ENCODE peak calls at places on chromosomes 4 and X, in five cellular contexts. One of them, this sample, is unnamed. For H4K20me1, the result is how much of the 10 kb centered on the place peaks cover.

GRCh38 chr4:125679989-125680388 is 365.2 kb downstream of the FAT4 start:
- DNase-seq in fibroblast of lung: no peak
- DNase-seq in IMR-90: no peak
- DNase-seq in Karpas-422: no peak
- DNase-seq in H9: no peak
- DNase-seq in this sample: no peak

GRCh38 chr4:180059216-180059881 is 2183.9 kb upstream of the TENM3 start:
- DNase-seq in fibroblast of lung: peak
- DNase-seq in IMR-90: no peak
- DNase-seq in Karpas-422: no peak
- DNase-seq in H9: peak
- DNase-seq in this sample: no peak

GRCh38 chrX:120358687-120359086 is 3.2 kb upstream of the ATP1B4 start:
- DNase-seq in fibroblast of lung: no peak
- DNase-seq in IMR-90: no peak
- DNase-seq in Karpas-422: no peak
- DNase-seq in H9: no peak
- DNase-seq in this sample: no peak

GRCh38 chrX:3518870-3519269 is 172.4 kb upstream of the MXRA5 start:
- DNase-seq in fibroblast of lung: peak
- DNase-seq in IMR-90: peak
- DNase-seq in Karpas-422: no peak
- DNase-seq in H9: peak
- DNase-seq in this sample: no peak

GRCh38 chr4:96736352-96736889 is 896.5 kb downstream of the PDHA2 start:
- DNase-seq in fibroblast of lung: peak
- DNase-seq in IMR-90: no peak
- DNase-seq in Karpas-422: no peak
- DNase-seq in H9: peak
- DNase-seq in this sample: peak

GRCh38 chr4:20675786-20676185 is 24.5 kb upstream of the PACRGL start:
- DNase-seq in fibroblast of lung: no peak
- DNase-seq in IMR-90: no peak
- DNase-seq in Karpas-422: no peak
- DNase-seq in H9: no peak
- DNase-seq in this sample: no peak

GRCh38 chr4:168558587-168558986 is 61.7 kb downstream of the PALLD start:
- DNase-seq in fibroblast of lung: no peak
- DNase-seq in IMR-90: peak
- DNase-seq in Karpas-422: no peak
- DNase-seq in H9: no peak
- DNase-seq in this sample: peak

GRCh38 chr4:39410415-39410814 is 3.7 kb downstream of the KLB start:
- DNase-seq in fibroblast of lung: peak
- DNase-seq in IMR-90: no peak
- DNase-seq in Karpas-422: peak
- DNase-seq in H9: no peak
- DNase-seq in this sample: peak

GRCh38 chrX:70322784-70323183 is 32.9 kb downstream of the KIF4A start:
- DNase-seq in fibroblast of lung: no peak
- DNase-seq in IMR-90: no peak
- DNase-seq in Karpas-422: no peak
- DNase-seq in H9: no peak
- DNase-seq in this sample: peak

GRCh38 chrX:107450823-107451509 is 1.5 kb downstream of the FRMPD3 start:
- DNase-seq in fibroblast of lung: no peak
- DNase-seq in IMR-90: no peak
- DNase-seq in Karpas-422: peak
- DNase-seq in H9: peak
- DNase-seq in this sample: no peak

GRCh38 chrX:41781500-41781899 is 57.5 kb downstream of the GPR82 start:
- DNase-seq in fibroblast of lung: peak
- DNase-seq in IMR-90: peak
- DNase-seq in Karpas-422: peak
- DNase-seq in H9: no peak
- DNase-seq in this sample: peak

GRCh38 chrX:149521438-149521837 is 16.3 kb upstream of the IDS start:
- DNase-seq in fibroblast of lung: no peak
- DNase-seq in IMR-90: no peak
- DNase-seq in Karpas-422: no peak
- DNase-seq in H9: no peak
- DNase-seq in this sample: no peak

GRCh38 chr4:51909236-51909703 is 66.3 kb downstream of the DCUN1D4 start:
- DNase-seq in fibroblast of lung: no peak
- DNase-seq in IMR-90: no peak
- DNase-seq in Karpas-422: no peak
- DNase-seq in H9: no peak
- DNase-seq in this sample: no peak

DNA sequence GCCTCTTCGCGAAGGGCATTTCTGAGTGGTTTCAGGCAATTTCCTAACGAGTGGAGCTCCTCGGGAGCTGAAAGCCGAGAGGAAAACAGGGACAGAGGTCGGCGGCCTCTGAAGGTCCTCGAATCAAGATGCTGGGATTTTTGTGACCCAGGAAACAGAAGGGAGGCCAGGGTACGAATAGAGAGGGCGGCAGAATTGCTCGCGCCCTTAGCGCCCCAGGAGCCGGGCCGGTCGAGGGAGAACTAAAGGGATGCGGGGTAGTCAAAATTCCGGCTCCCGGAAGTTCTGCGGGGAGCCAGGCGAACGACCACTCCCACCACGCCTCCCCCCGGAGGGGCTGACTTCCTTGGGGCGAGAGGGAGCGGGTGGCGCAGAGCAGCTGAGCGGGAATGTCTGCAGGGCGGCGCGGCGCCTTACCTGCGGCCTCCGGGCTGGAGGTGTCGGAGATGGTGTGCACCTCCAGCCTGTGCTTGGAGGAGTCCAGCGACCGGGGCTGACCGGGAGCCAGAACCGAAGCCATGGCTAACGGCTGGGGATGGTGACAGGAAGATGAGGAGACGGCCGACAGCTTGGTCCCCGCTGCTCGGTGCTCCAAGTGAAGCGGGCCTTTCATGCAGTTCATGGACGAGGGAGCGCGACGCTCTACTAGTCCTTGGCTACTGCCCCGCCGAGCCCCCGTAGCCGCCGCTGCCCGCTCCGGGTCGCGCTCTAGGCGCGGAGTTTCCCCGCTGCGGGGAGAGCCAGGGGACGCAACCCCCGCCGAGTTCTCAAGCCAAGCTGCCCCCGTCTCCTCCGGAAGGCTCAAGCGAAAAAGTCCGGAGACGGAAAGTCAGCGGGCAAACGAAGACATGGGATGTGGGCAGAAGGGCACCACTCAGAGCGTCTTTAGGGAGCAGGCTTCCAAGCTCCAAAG is 782 bp downstream of the PITX2 start:
- DNase-seq in fibroblast of lung: no peak
- DNase-seq in IMR-90: no peak
- DNase-seq in Karpas-422: no peak
- DNase-seq in H9: peak
- DNase-seq in this sample: no peak
- H4K20me1 ChIP-seq in fibroblast of lung: under half
- H4K20me1 ChIP-seq in IMR-90: under half
- H4K20me1 ChIP-seq in Karpas-422: under half
- H4K20me1 ChIP-seq in H9: under half
- H4K20me1 ChIP-seq in this sample: under half

DNA sequence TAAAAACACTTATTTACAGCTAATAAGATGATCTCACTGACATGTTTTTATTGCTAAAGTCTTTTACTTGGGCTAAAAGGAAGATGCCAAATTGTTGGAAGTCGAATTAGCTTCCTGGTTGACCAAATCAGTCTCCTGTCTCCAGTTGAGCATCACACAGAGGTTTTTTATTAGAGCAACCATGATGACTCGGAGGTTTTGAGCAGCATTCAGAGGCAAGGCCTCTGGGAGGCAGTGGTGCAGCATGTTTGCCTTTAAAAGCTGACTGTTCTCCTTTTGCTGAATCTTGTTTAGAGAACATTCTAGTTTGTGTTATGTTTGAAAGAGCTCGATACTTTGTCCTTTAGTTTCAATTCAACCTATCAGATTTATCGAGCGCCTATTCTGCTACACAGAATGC is 2.1 kb downstream of the UCHL1 start:
- DNase-seq in fibroblast of lung: peak
- DNase-seq in IMR-90: peak
- DNase-seq in Karpas-422: peak
- DNase-seq in H9: peak
- DNase-seq in this sample: peak
- H4K20me1 ChIP-seq in fibroblast of lung: under half
- H4K20me1 ChIP-seq in IMR-90: under half
- H4K20me1 ChIP-seq in Karpas-422: under half
- H4K20me1 ChIP-seq in H9: under half
- H4K20me1 ChIP-seq in this sample: under half

GRCh38 chr4:2251073-2251794 is 9.3 kb upstream of the HAUS3 start:
- DNase-seq in fibroblast of lung: no peak
- DNase-seq in IMR-90: no peak
- DNase-seq in Karpas-422: no peak
- DNase-seq in H9: no peak
- DNase-seq in this sample: no peak

GRCh38 chr4:2251795-2252529 is 9.9 kb downstream of the MXD4 start:
- DNase-seq in fibroblast of lung: no peak
- DNase-seq in IMR-90: no peak
- DNase-seq in Karpas-422: no peak
- DNase-seq in H9: no peak
- DNase-seq in this sample: no peak

GRCh38 chr4:2253160-2254084 is 8.5 kb downstream of the MXD4 start:
- DNase-seq in fibroblast of lung: no peak
- DNase-seq in IMR-90: no peak
- DNase-seq in Karpas-422: no peak
- DNase-seq in H9: no peak
- DNase-seq in this sample: no peak

GRCh38 chr4:2250764-2251072 is 8.8 kb upstream of the HAUS3 start:
- DNase-seq in fibroblast of lung: no peak
- DNase-seq in IMR-90: no peak
- DNase-seq in Karpas-422: no peak
- DNase-seq in H9: no peak
- DNase-seq in this sample: no peak

GRCh38 chr4:2252530-2252924 is 9.4 kb downstream of the MXD4 start:
- DNase-seq in fibroblast of lung: no peak
- DNase-seq in IMR-90: no peak
- DNase-seq in Karpas-422: no peak
- DNase-seq in H9: no peak
- DNase-seq in this sample: no peak
- H4K20me1 ChIP-seq in fibroblast of lung: under half
- H4K20me1 ChIP-seq in IMR-90: half or more
- H4K20me1 ChIP-seq in Karpas-422: under half
- H4K20me1 ChIP-seq in H9: under half
- H4K20me1 ChIP-seq in this sample: under half

DNA sequence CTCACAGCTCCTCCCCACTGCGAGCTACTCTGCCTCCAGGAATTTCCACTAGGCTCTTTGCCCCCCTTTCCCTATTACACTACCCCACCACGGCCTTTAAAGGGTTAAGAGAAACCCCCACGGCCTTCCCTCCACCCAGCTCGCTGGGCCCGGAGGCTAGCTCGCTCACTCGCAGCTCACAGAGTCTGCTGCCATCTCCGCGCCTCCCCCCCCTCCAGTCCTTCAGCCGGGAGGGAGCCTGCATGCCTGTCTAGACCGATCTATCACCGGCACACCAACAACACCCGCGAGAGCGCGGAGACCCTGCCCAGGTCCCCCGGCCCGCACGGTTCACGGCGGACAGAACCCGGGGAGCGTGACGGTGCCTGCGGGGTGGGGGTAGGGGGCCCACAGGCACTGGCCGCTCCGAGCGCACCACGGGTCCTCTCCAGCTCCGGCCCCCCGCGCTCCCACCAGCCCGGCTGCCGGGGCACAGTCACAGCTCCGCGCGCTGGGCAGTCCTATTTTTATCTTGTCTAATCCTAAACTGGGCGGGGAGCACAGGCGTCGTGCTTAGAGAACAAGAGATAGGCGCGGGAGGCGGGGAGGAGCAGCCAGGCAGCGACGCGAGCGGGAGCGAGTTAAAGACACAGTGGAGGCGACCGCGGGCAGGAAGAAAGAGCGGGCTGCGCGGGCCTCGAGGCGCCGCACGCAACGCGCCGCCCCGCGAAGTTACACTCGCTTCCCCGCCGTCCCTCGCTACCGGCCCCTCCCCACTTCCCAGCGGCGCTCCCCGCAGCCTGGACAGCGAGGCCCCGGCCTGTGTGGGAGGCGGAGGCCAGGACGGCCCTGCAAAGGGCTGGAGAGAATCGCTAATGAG is 3.5 kb downstream of the BCOR start:
- DNase-seq in fibroblast of lung: peak
- DNase-seq in IMR-90: peak
- DNase-seq in Karpas-422: no peak
- DNase-seq in H9: peak
- DNase-seq in this sample: peak
- H4K20me1 ChIP-seq in fibroblast of lung: under half
- H4K20me1 ChIP-seq in IMR-90: under half
- H4K20me1 ChIP-seq in Karpas-422: half or more
- H4K20me1 ChIP-seq in H9: under half
- H4K20me1 ChIP-seq in this sample: under half